ENCODE peak calls at places on chromosomes 5 and 9, in seven cellular contexts. One of them, this sample, is unnamed.

GRCh38 chr5:25570067-25570583 is 925.3 kb upstream of the CDH10 start:
- DNase-seq in adrenal gland: no peak
- DNase-seq in heart right ventricle: no peak
- DNase-seq in GM23338: peak
- DNase-seq in colonic mucosa: no peak
- DNase-seq in cardiac muscle cell: no peak
- DNase-seq in fibroblast of pulmonary artery: no peak
- DNase-seq in this sample: no peak

GRCh38 chr5:10161778-10162177 is 87.9 kb downstream of the ATPSCKMT start:
- DNase-seq in adrenal gland: no peak
- DNase-seq in heart right ventricle: no peak
- DNase-seq in GM23338: no peak
- DNase-seq in colonic mucosa: no peak
- DNase-seq in cardiac muscle cell: no peak
- DNase-seq in fibroblast of pulmonary artery: no peak
- DNase-seq in this sample: no peak

GRCh38 chr5:1153428-1153827 is 41.6 kb upstream of the SLC12A7 start:
- DNase-seq in adrenal gland: no peak
- DNase-seq in heart right ventricle: no peak
- DNase-seq in GM23338: no peak
- DNase-seq in colonic mucosa: no peak
- DNase-seq in cardiac muscle cell: no peak
- DNase-seq in fibroblast of pulmonary artery: no peak
- DNase-seq in this sample: no peak

GRCh38 chr9:79489241-79490000 is 82.3 kb upstream of the TLE4 start:
- DNase-seq in adrenal gland: peak
- DNase-seq in heart right ventricle: no peak
- DNase-seq in GM23338: peak
- DNase-seq in colonic mucosa: peak
- DNase-seq in cardiac muscle cell: no peak
- DNase-seq in fibroblast of pulmonary artery: peak
- DNase-seq in this sample: no peak

GRCh38 chr9:72675586-72675985 is 154.2 kb downstream of the TMC1 start:
- DNase-seq in adrenal gland: peak
- DNase-seq in heart right ventricle: no peak
- DNase-seq in GM23338: no peak
- DNase-seq in colonic mucosa: no peak
- DNase-seq in cardiac muscle cell: no peak
- DNase-seq in fibroblast of pulmonary artery: peak
- DNase-seq in this sample: no peak

GRCh38 chr9:3875371-3876132 is 349.8 kb upstream of the RFX3 start:
- DNase-seq in adrenal gland: no peak
- DNase-seq in heart right ventricle: no peak
- DNase-seq in GM23338: no peak
- DNase-seq in colonic mucosa: no peak
- DNase-seq in cardiac muscle cell: no peak
- DNase-seq in fibroblast of pulmonary artery: peak
- DNase-seq in this sample: peak

GRCh38 chr9:34334337-34334824 is 5.0 kb downstream of the NUDT2 start:
- DNase-seq in adrenal gland: no peak
- DNase-seq in heart right ventricle: no peak
- DNase-seq in GM23338: peak
- DNase-seq in colonic mucosa: no peak
- DNase-seq in cardiac muscle cell: no peak
- DNase-seq in fibroblast of pulmonary artery: no peak
- DNase-seq in this sample: no peak

GRCh38 chr5:56350595-56351170 is 117.6 kb upstream of the ANKRD55 start:
- DNase-seq in adrenal gland: peak
- DNase-seq in heart right ventricle: peak
- DNase-seq in GM23338: no peak
- DNase-seq in colonic mucosa: peak
- DNase-seq in cardiac muscle cell: no peak
- DNase-seq in fibroblast of pulmonary artery: peak
- DNase-seq in this sample: peak

GRCh38 chr5:150340614-150341265 is 16.8 kb upstream of the TCOF1 start:
- DNase-seq in adrenal gland: no peak
- DNase-seq in heart right ventricle: no peak
- DNase-seq in GM23338: no peak
- DNase-seq in colonic mucosa: no peak
- DNase-seq in cardiac muscle cell: no peak
- DNase-seq in fibroblast of pulmonary artery: no peak
- DNase-seq in this sample: no peak

GRCh38 chr9:133955821-133956411 is 36.2 kb downstream of the VAV2 start:
- DNase-seq in adrenal gland: no peak
- DNase-seq in heart right ventricle: no peak
- DNase-seq in GM23338: peak
- DNase-seq in colonic mucosa: no peak
- DNase-seq in cardiac muscle cell: peak
- DNase-seq in fibroblast of pulmonary artery: peak
- DNase-seq in this sample: no peak

GRCh38 chr5:16467363-16468219 is 2.0 kb upstream of the ZNF622 start:
- DNase-seq in adrenal gland: no peak
- DNase-seq in heart right ventricle: no peak
- DNase-seq in GM23338: no peak
- DNase-seq in colonic mucosa: no peak
- DNase-seq in cardiac muscle cell: peak
- DNase-seq in fibroblast of pulmonary artery: peak
- DNase-seq in this sample: no peak

GRCh38 chr9:91334053-91334452 is 27.7 kb downstream of the AUH start:
- DNase-seq in adrenal gland: no peak
- DNase-seq in heart right ventricle: no peak
- DNase-seq in GM23338: no peak
- DNase-seq in colonic mucosa: no peak
- DNase-seq in cardiac muscle cell: no peak
- DNase-seq in fibroblast of pulmonary artery: no peak
- DNase-seq in this sample: no peak

GRCh38 chr5:126446498-126447224 is 23.5 kb downstream of the GRAMD2B start:
- DNase-seq in adrenal gland: no peak
- DNase-seq in heart right ventricle: no peak
- DNase-seq in GM23338: no peak
- DNase-seq in colonic mucosa: peak
- DNase-seq in cardiac muscle cell: no peak
- DNase-seq in fibroblast of pulmonary artery: peak
- DNase-seq in this sample: no peak

GRCh38 chr9:128555180-128555721 is 2.9 kb downstream of the SPTAN1 start:
- DNase-seq in adrenal gland: peak
- DNase-seq in heart right ventricle: no peak
- DNase-seq in GM23338: peak
- DNase-seq in colonic mucosa: peak
- DNase-seq in cardiac muscle cell: peak
- DNase-seq in fibroblast of pulmonary artery: peak
- DNase-seq in this sample: no peak

GRCh38 chr5:93579561-93580386 is 1.2 kb downstream of the NR2F1-AS1 start:
- DNase-seq in adrenal gland: peak
- DNase-seq in heart right ventricle: no peak
- DNase-seq in GM23338: peak
- DNase-seq in colonic mucosa: no peak
- DNase-seq in cardiac muscle cell: no peak
- DNase-seq in fibroblast of pulmonary artery: peak
- DNase-seq in this sample: no peak

GRCh38 chr5:1727571-1727970 is 72.1 kb downstream of the MRPL36 start:
- DNase-seq in adrenal gland: no peak
- DNase-seq in heart right ventricle: no peak
- DNase-seq in GM23338: peak
- DNase-seq in colonic mucosa: peak
- DNase-seq in cardiac muscle cell: no peak
- DNase-seq in fibroblast of pulmonary artery: no peak
- DNase-seq in this sample: no peak

GRCh38 chr5:1501372-1502045 is 22.3 kb downstream of the LPCAT1 start:
- DNase-seq in adrenal gland: no peak
- DNase-seq in heart right ventricle: no peak
- DNase-seq in GM23338: no peak
- DNase-seq in colonic mucosa: no peak
- DNase-seq in cardiac muscle cell: no peak
- DNase-seq in fibroblast of pulmonary artery: no peak
- DNase-seq in this sample: no peak

GRCh38 chr5:9716838-9717281 is 86.7 kb upstream of the TAS2R1 start:
- DNase-seq in adrenal gland: no peak
- DNase-seq in heart right ventricle: no peak
- DNase-seq in GM23338: no peak
- DNase-seq in colonic mucosa: no peak
- DNase-seq in cardiac muscle cell: no peak
- DNase-seq in fibroblast of pulmonary artery: peak
- DNase-seq in this sample: peak

GRCh38 chr5:8366296-8366695 is 497.3 kb downstream of the MTRR start:
- DNase-seq in adrenal gland: no peak
- DNase-seq in heart right ventricle: no peak
- DNase-seq in GM23338: no peak
- DNase-seq in colonic mucosa: no peak
- DNase-seq in cardiac muscle cell: no peak
- DNase-seq in fibroblast of pulmonary artery: no peak
- DNase-seq in this sample: no peak

GRCh38 chr9:133569109-133569785 is 34.7 kb downstream of the ADAMTSL2 start:
- DNase-seq in adrenal gland: no peak
- DNase-seq in heart right ventricle: no peak
- DNase-seq in GM23338: no peak
- DNase-seq in colonic mucosa: no peak
- DNase-seq in cardiac muscle cell: no peak
- DNase-seq in fibroblast of pulmonary artery: no peak
- DNase-seq in this sample: no peak

GRCh38 chr5:171314728-171315385 is 5.8 kb downstream of the TLX3 start:
- DNase-seq in adrenal gland: peak
- DNase-seq in heart right ventricle: no peak
- DNase-seq in GM23338: peak
- DNase-seq in colonic mucosa: no peak
- DNase-seq in cardiac muscle cell: no peak
- DNase-seq in fibroblast of pulmonary artery: no peak
- DNase-seq in this sample: no peak

DNA sequence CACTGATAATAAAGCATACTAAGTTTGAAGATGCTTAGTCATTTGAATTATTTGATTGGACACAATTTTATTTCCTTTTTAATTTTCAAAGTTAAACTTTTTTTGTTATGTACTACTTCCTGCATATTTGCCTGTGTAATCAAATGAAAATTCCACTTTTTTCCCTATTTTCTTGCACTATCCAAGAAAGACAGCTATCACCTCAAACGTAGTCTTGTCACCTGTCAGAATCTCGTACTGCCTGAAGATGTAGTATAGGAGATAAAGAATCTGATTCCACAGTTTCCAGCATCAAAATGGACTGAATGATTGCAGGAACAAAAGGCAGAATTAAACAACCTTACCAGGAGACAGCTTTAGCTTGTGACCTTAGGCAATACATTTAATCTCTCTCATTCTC is 818.8 kb downstream of the MAT2B start:
- DNase-seq in adrenal gland: no peak
- DNase-seq in heart right ventricle: no peak
- DNase-seq in GM23338: no peak
- DNase-seq in colonic mucosa: no peak
- DNase-seq in cardiac muscle cell: no peak
- DNase-seq in fibroblast of pulmonary artery: no peak
- DNase-seq in this sample: no peak
- H3K4me3 ChIP-seq in adrenal gland: no peak
- H3K4me3 ChIP-seq in heart right ventricle: no peak
- H3K4me3 ChIP-seq in GM23338: no peak
- H3K4me3 ChIP-seq in colonic mucosa: no peak
- H3K4me3 ChIP-seq in cardiac muscle cell: no peak
- H3K4me3 ChIP-seq in fibroblast of pulmonary artery: no peak
- H3K4me3 ChIP-seq in this sample: no peak

GRCh38 chr9:17578911-17579793 is at the start of gene SH3GL2:
- DNase-seq in adrenal gland: no peak
- DNase-seq in heart right ventricle: peak
- DNase-seq in GM23338: peak
- DNase-seq in colonic mucosa: peak
- DNase-seq in cardiac muscle cell: peak
- DNase-seq in fibroblast of pulmonary artery: peak
- DNase-seq in this sample: no peak

GRCh38 chr9:17580119-17580518 is 1.3 kb downstream of the SH3GL2 start:
- DNase-seq in adrenal gland: no peak
- DNase-seq in heart right ventricle: no peak
- DNase-seq in GM23338: no peak
- DNase-seq in colonic mucosa: no peak
- DNase-seq in cardiac muscle cell: no peak
- DNase-seq in fibroblast of pulmonary artery: no peak
- DNase-seq in this sample: no peak

GRCh38 chr9:17571825-17572224 is 7.0 kb upstream of the SH3GL2 start:
- DNase-seq in adrenal gland: no peak
- DNase-seq in heart right ventricle: no peak
- DNase-seq in GM23338: peak
- DNase-seq in colonic mucosa: no peak
- DNase-seq in cardiac muscle cell: no peak
- DNase-seq in fibroblast of pulmonary artery: no peak
- DNase-seq in this sample: no peak

GRCh38 chr9:17578577-17578910 is 322 bp upstream of the SH3GL2 start:
- DNase-seq in adrenal gland: no peak
- DNase-seq in heart right ventricle: no peak
- DNase-seq in GM23338: no peak
- DNase-seq in colonic mucosa: no peak
- DNase-seq in cardiac muscle cell: no peak
- DNase-seq in fibroblast of pulmonary artery: no peak
- DNase-seq in this sample: no peak

GRCh38 chr9:17574342-17574741 is 4.5 kb upstream of the SH3GL2 start:
- DNase-seq in adrenal gland: no peak
- DNase-seq in heart right ventricle: no peak
- DNase-seq in GM23338: no peak
- DNase-seq in colonic mucosa: no peak
- DNase-seq in cardiac muscle cell: no peak
- DNase-seq in fibroblast of pulmonary artery: no peak
- DNase-seq in this sample: no peak
- TF ChIP-seq CTCF in adrenal gland: no peak
- TF ChIP-seq CTCF in heart right ventricle: no peak
- TF ChIP-seq CTCF in GM23338: no peak
- TF ChIP-seq CTCF in colonic mucosa: no peak
- TF ChIP-seq CTCF in cardiac muscle cell: no peak
- TF ChIP-seq CTCF in fibroblast of pulmonary artery: no peak
- TF ChIP-seq CTCF in this sample: no peak

DNA sequence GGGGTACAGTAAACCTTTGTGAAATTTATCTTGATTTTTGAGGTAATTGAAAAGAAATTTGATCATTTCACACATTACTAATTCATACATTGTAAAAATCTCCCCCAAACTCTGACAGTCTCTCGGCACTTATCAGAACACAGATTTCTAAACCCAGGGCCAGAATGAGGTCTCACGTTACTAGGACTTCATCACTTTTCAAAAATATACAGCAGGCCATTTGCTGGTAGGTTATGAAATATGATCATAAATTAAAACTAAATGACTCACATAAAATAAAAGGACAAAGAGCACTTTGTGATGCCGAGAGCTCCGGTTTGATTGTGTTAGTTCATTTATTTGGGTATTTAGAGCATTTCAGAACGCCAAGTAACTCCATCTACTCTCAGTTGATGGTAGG is 17.0 kb downstream of the MSX2 start:
- DNase-seq in adrenal gland: no peak
- DNase-seq in heart right ventricle: no peak
- DNase-seq in GM23338: no peak
- DNase-seq in colonic mucosa: no peak
- DNase-seq in cardiac muscle cell: no peak
- DNase-seq in fibroblast of pulmonary artery: no peak
- DNase-seq in this sample: no peak
- H3K4me3 ChIP-seq in adrenal gland: no peak
- H3K4me3 ChIP-seq in heart right ventricle: no peak
- H3K4me3 ChIP-seq in GM23338: no peak
- H3K4me3 ChIP-seq in colonic mucosa: no peak
- H3K4me3 ChIP-seq in cardiac muscle cell: no peak
- H3K4me3 ChIP-seq in fibroblast of pulmonary artery: no peak
- H3K4me3 ChIP-seq in this sample: no peak

GRCh38 chr5:18314192-18314778 is 680.0 kb downstream of the TAF11L14 start:
- DNase-seq in adrenal gland: peak
- DNase-seq in heart right ventricle: no peak
- DNase-seq in GM23338: peak
- DNase-seq in colonic mucosa: no peak
- DNase-seq in cardiac muscle cell: peak
- DNase-seq in fibroblast of pulmonary artery: peak
- DNase-seq in this sample: no peak
- TF ChIP-seq CTCF in adrenal gland: peak
- TF ChIP-seq CTCF in heart right ventricle: peak
- TF ChIP-seq CTCF in GM23338: no peak
- TF ChIP-seq CTCF in colonic mucosa: peak
- TF ChIP-seq CTCF in cardiac muscle cell: peak
- TF ChIP-seq CTCF in fibroblast of pulmonary artery: peak
- TF ChIP-seq CTCF in this sample: no peak

GRCh38 chr9:137198748-137199276 is 1.7 kb downstream of the TPRN start:
- DNase-seq in adrenal gland: no peak
- DNase-seq in heart right ventricle: no peak
- DNase-seq in GM23338: no peak
- DNase-seq in colonic mucosa: peak
- DNase-seq in cardiac muscle cell: no peak
- DNase-seq in fibroblast of pulmonary artery: no peak
- DNase-seq in this sample: no peak
- H3K4me3 ChIP-seq in adrenal gland: no peak
- H3K4me3 ChIP-seq in heart right ventricle: no peak
- H3K4me3 ChIP-seq in GM23338: peak
- H3K4me3 ChIP-seq in colonic mucosa: peak
- H3K4me3 ChIP-seq in cardiac muscle cell: no peak
- H3K4me3 ChIP-seq in fibroblast of pulmonary artery: peak
- H3K4me3 ChIP-seq in this sample: peak